ENCODE peak calls at places on chromosomes 6 and 20, in four cellular contexts. L is ascending aorta, Z is IMR-90, A is coronary artery. J is an unnamed sample.
A peak's percentile ranks its signal among the peaks of the same experiment; 100 is the strongest.

GRCh38 chr20:44532248-44532980 is 10.5 kb upstream of the SERINC3 start:
- DNase-seq in L (no peak), Z (no peak), A (no peak), J (no peak)

GRCh38 chr6:169979873-169980440 is 228.5 kb downstream of the ERMARD start:
- DNase-seq in Z (no peak), A (no peak), L (no peak), J (peak; percentile 44)

GRCh38 chr6:89536230-89536629 is 102.3 kb downstream of the LYRM2 start:
- DNase-seq in L (no peak), A (no peak), Z (no peak), J (no peak)

GRCh38 chr20:16363832-16364687 is 209.2 kb downstream of the KIF16B start:
- DNase-seq in L (no peak), A (no peak), Z (no peak), J (no peak)

GRCh38 chr6:107132330-107132954 is 17.1 kb upstream of the BEND3 start:
- DNase-seq in Z (no peak), A (no peak), L (no peak), J (peak; percentile 6)

GRCh38 chr6:163392533-163392932 is 22.0 kb upstream of the QKI start:
- DNase-seq in L (no peak), A (no peak), Z (peak; percentile 33), J (no peak)

GRCh38 chr20:18628330-18628941 is 40.6 kb downstream of the DTD1 start:
- DNase-seq in Z (no peak), A (no peak), L (no peak), J (no peak)

GRCh38 chr6:158991017-158991723 is 8.8 kb downstream of the RSPH3 start:
- DNase-seq in Z (no peak), A (no peak), L (no peak), J (no peak)

GRCh38 chr20:1734269-1734858 is 76.8 kb upstream of the SIRPG start:
- DNase-seq in A (no peak), Z (no peak), L (no peak), J (no peak)

GRCh38 chr20:9353916-9354276 is 160.5 kb upstream of the LAMP5 start:
- DNase-seq in A (no peak), L (no peak), Z (peak; percentile 72), J (no peak)

GRCh38 chr6:43427406-43428111 is at the start of gene ABCC10:
- DNase-seq in A (peak; percentile 95), L (peak; percentile 96), Z (peak; percentile 95), J (peak; percentile 97)
- H3K27ac ChIP-seq in A (peak within 1 kb of the TSS; percentile 56), L (peak within 1 kb of the TSS; percentile 80), Z (peak within 1 kb of the TSS; percentile 76), J (peak within 1 kb of the TSS; percentile 90)

GRCh38 chr20:25586877-25587276 is 1.5 kb upstream of the NINL start:
- DNase-seq in Z (peak; percentile 28), A (no peak), L (no peak), J (no peak)

GRCh38 chr20:25587536-25587935 is 2.2 kb upstream of the NINL start:
- DNase-seq in L (no peak), Z (no peak), A (no peak), J (no peak)

GRCh38 chr20:25588491-25588890 is 3.2 kb upstream of the NINL start:
- DNase-seq in A (no peak), Z (no peak), L (no peak), J (no peak)

GRCh38 chr20:25580711-25581110 is 4.6 kb downstream of the NINL start:
- DNase-seq in L (no peak), A (no peak), Z (peak; percentile 27), J (no peak)

DNA sequence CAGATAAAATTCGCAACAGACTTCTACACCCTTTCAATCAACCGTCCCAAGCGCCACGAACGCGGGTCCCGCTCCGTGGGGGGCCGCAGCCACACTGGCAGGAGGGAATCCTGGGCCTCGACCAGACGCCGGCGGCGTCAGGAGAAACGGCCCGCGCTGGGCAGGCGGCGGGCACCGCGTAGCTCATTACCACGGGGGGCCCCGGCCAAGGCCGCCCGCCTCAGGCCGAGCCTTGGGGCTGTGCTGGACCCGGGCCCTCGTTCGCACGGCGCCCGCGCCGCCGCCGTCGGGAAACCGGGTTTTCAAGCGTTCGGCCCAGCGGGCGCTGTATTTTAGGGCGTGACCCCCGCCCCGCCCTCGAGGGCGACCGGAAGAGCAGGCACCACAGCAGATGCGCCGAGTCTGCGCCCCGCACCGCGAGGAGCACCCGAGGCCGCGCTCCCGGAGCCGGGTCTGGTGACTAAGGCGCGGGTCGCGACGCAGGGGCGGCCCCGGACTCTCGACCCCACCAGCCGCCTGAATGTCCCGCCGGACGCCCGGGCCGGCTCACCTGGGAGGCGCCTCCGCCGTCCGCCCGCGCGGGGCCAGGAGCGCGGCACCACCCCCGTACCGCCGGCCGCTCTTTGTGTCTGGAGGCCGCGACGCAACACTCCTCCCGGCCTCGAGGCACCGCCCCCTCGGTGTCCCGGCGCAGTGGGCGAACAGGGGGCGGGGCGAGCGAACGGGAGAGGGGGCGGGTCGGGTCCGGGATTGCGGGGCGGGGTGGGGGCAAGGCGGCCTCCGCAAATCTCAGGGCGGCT is at the start of gene NINL:
- DNase-seq in Z (peak; percentile 48), L (peak; percentile 78), A (no peak), J (peak; percentile 78)
- H3K27ac ChIP-seq in Z (peak within 1 kb of the TSS; percentile 38), L (peak within 1 kb of the TSS; percentile 50), A (peak within 1 kb of the TSS; percentile 27), J (no peak within 1 kb of the TSS)

GRCh38 chr6:112202639-112203341 is 51.6 kb downstream of the LAMA4 start:
- DNase-seq in Z (no peak), L (no peak), A (no peak), J (no peak)

GRCh38 chr6:112204350-112204706 is 50.0 kb downstream of the LAMA4 start:
- DNase-seq in A (no peak), L (no peak), Z (no peak), J (no peak)

GRCh38 chr6:112207131-112207530 is 47.2 kb downstream of the LAMA4 start:
- DNase-seq in Z (no peak), A (no peak), L (no peak), J (no peak)

GRCh38 chr6:112205521-112206458 is 48.6 kb downstream of the LAMA4 start:
- DNase-seq in A (no peak), Z (peak; percentile 45), L (no peak), J (no peak)

GRCh38 chr6:112203577-112204349 is 50.6 kb downstream of the LAMA4 start:
- DNase-seq in Z (peak; percentile 95), A (no peak), L (no peak), J (no peak)
- H3K27ac ChIP-seq in Z (peak overlapping the region; percentile 83), A (no peak overlapping the region), L (peak overlapping the region; percentile 22), J (peak overlapping the region; percentile 50)

DNA sequence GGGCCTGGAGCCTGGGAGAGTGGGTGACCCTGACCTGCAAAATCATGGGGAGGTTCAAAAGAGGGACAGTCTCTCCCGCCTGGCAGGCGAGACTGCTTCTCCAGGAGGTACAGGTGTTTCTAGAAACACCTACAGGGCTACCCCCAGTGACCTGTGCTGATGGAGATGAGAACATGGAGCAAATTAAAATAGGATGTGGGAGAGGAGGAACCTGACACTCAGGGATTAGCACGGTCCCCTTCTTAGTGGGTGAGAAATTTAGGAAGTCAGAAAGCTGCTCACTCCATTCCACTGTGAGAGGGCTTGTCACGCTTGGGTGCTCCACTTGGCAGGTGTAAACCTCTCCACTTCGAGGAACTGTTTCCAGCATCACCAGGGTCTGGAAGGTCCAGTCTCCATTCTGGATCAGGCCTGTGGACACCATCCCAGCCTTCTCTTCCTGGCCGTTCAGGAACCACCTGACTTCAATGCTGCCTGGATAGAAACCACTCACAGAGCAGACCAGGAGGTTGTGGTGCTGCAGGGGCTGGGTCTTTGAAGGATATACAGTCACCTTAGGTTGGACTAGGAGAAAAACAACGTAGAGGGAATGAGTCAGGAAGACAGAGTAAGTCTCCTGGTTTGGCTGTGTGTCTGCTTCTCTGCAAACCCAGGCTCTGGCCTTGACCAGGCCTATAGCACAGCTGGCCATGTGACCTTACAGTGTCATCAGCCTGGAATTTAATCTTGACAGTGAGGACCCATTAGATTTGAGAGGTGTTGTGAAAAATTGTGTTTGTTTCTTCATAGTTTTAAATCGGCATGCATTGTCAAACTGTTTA is 8.2 kb downstream of the HLA-DRB1 start:
- DNase-seq in L (no peak), Z (no peak), A (no peak), J (no peak)
- H3K27ac ChIP-seq in L (no peak overlapping the region), Z (no peak overlapping the region), A (no peak overlapping the region), J (no peak overlapping the region)